ENCODE peak calls at places on chromosomes 7 and 10, in ten cellular contexts. L is thoracic aorta, P is HCT116, W is suprapubic skin, E is body of pancreas, D is stomach, C is ascending aorta, U is heart left ventricle, X is fibroblast of the aortic adventitia, Z is cardiac fibroblast. G is an unnamed sample.
A peak's percentile ranks its signal among the peaks of the same experiment; 100 is the strongest.

GRCh38 chr10:130358981-130359650 is 222.9 kb downstream of the GLRX3 start:
- DNase-seq in L (no peak), P (no peak), W (peak; percentile 64), E (no peak), D (peak; percentile 23), C (no peak), U (no peak), X (no peak), Z (no peak), G (no peak)

GRCh38 chr7:5429253-5429856 is 5.7 kb upstream of the TNRC18 start:
- DNase-seq in L (no peak), P (no peak), W (no peak), E (peak; percentile 71), D (peak; percentile 77), C (no peak), U (peak; percentile 70), X (peak; percentile 37), Z (peak; percentile 63), G (no peak)

GRCh38 chr7:140314571-140315480 is 83.5 kb downstream of the SLC37A3 start:
- DNase-seq in L (no peak), P (no peak), W (no peak), E (no peak), D (no peak), C (no peak), U (no peak), X (no peak), Z (no peak), G (no peak)

GRCh38 chr7:74584160-74584954 is 73.2 kb upstream of the GTF2I start:
- DNase-seq in L (no peak), P (no peak), W (no peak), E (no peak), D (no peak), C (no peak), U (no peak), X (no peak), Z (no peak), G (no peak)

GRCh38 chr10:20004087-20004523 is 187.9 kb downstream of the PLXDC2 start:
- DNase-seq in L (peak; percentile 27), P (no peak), W (no peak), E (peak; percentile 25), D (no peak), C (peak; percentile 28), U (peak; percentile 73), X (peak; percentile 39), Z (peak; percentile 67), G (no peak)

GRCh38 chr7:1101580-1102431 is 13.9 kb downstream of the GPER1 start:
- DNase-seq in L (no peak), P (no peak), W (no peak), E (peak; percentile 43), D (peak; percentile 75), C (no peak), U (no peak), X (peak; percentile 11), Z (no peak), G (no peak)

GRCh38 chr7:157617401-157617800 is 280.6 kb downstream of the DNAJB6 start:
- DNase-seq in L (no peak), P (no peak), W (no peak), E (no peak), D (no peak), C (no peak), U (peak; percentile 48), X (no peak), Z (no peak), G (no peak)

GRCh38 chr10:78605800-78606350 is 462.9 kb upstream of the ZMIZ1 start:
- DNase-seq in L (no peak), P (peak; percentile 24), W (no peak), E (no peak), D (no peak), C (no peak), U (no peak), X (no peak), Z (peak; percentile 51), G (no peak)

GRCh38 chr7:43784030-43785001 is 25.8 kb downstream of the BLVRA start:
- DNase-seq in L (no peak), P (no peak), W (no peak), E (no peak), D (no peak), C (no peak), U (no peak), X (no peak), Z (peak; percentile 11), G (no peak)

GRCh38 chr10:15254808-15255655 is 86.5 kb upstream of the NMT2 start:
- DNase-seq in L (no peak), P (no peak), W (no peak), E (peak; percentile 40), D (peak; percentile 34), C (no peak), U (no peak), X (no peak), Z (no peak), G (no peak)

DNA sequence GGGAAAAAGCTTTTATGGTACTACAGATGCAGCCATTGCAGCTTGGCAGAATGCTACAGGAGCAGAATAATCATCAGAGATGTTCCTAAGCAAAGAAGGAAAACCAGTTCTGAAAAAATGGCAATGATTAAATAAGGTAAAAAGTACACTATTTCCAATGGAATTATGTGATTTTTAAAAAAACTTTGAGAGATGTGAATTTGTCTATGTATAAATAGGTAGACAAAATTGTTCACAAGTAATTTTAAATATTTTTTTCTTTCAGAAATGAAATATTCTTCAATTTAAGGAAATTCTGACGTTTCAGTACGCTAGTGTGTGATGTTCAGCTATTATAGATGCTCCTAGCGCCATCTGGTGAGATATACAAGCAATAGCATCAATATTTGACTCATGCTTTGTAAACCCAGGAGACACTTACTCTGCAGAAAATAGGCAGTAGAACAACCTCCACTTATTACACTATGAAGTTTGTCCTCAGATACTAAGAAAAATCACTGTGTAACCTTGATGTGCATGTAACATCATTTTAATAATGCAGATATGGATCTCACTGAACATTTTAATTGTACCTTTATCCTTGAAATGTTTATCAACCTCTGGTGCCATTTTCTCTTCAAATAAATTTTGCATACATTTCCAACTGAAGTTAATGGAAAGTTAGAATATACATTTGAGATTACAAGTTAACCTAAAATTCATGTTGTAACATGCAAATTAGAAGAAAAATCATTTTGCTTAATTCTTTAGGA is 151.4 kb upstream of the FAM3C start:
- DNase-seq in L (no peak), P (peak; percentile 63), W (no peak), E (no peak), D (no peak), C (no peak), U (no peak), X (peak; percentile 87), Z (peak; percentile 86), G (peak; percentile 43)
- TF ChIP-seq CTCF in L (peak; percentile 71), P (peak; percentile 60), W (peak; percentile 65), E (no peak), D (no peak), C (peak; percentile 75), U (peak; percentile 60), X (peak; percentile 74), Z (peak; percentile 70), G (peak; percentile 69)

GRCh38 chr7:32347244-32347828 is 142.8 kb downstream of the LSM5 start:
- DNase-seq in L (no peak), P (peak; percentile 19), W (no peak), E (no peak), D (no peak), C (no peak), U (no peak), X (peak; percentile 14), Z (peak; percentile 43), G (no peak)
- H3K4me3 ChIP-seq in L (no peak overlapping the region), P (no peak overlapping the region), W (no peak overlapping the region), E (no peak overlapping the region), D (no peak overlapping the region), C (no peak overlapping the region), U (no peak overlapping the region), X (no peak overlapping the region), Z (no peak overlapping the region), G (no peak overlapping the region)

GRCh38 chr7:3399858-3400257 is 98.8 kb downstream of the SDK1 start:
- DNase-seq in L (no peak), P (peak; percentile 49), W (no peak), E (no peak), D (no peak), C (no peak), U (no peak), X (peak; percentile 9), Z (peak; percentile 50), G (no peak)
- TF ChIP-seq CTCF in L (no peak), P (peak; percentile 59), W (no peak), E (no peak), D (no peak), C (no peak), U (no peak), X (peak; percentile 29), Z (peak; percentile 39), G (no peak)

DNA sequence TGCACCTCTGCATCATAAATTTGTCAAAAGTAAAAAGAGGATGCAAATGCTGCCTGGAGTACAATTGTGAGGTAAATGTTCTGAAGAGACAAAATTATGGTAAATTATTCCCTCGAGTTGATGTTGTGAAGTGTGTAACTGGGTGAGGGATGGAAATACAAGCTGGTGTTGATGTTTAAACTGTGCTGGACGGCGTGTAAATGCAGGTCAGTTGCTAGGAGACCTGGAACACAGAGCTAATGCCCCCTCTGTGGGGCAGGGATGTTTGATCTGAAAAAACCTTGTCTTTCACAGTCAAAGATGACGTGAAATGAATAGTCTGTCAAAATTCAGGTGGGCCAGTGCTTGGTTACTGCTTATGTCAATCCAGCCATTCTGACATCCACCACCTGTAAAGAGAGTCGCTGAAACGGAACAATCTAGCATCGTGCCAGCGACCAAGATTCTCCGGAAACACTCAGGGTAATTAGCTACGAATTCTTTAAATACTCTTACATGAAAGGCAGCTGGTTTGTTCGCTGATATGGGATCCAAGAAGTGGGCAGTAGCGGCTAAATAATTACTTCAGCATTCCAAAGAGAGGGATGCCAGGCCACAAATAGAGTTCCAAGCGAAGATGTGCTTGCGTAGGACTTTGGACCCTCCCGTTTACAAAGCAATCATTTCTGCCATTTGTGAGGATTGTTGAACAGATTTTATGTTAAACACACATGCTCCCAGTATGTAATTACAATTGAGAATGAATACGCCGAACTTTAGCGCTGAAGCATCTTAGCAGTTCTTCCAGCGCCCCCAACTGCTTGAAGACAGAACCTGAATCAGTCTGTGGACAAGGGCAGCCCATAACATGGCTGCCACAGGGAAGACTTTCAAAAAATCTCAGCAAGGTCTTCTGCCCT is 7.4 kb upstream of the ASB4 start:
- DNase-seq in L (no peak), P (no peak), W (no peak), E (peak; percentile 44), D (no peak), C (no peak), U (no peak), X (peak; percentile 50), Z (peak; percentile 72), G (no peak)
- H3K4me3 ChIP-seq in L (no peak overlapping the region), P (no peak overlapping the region), W (no peak overlapping the region), E (no peak overlapping the region), D (no peak overlapping the region), C (no peak overlapping the region), U (no peak overlapping the region), X (peak overlapping the region; percentile 7), Z (no peak overlapping the region), G (no peak overlapping the region)

GRCh38 chr7:102198557-102198956 is 88.1 kb upstream of the SH2B2 start:
- DNase-seq in L (no peak), P (no peak), W (no peak), E (no peak), D (no peak), C (no peak), U (no peak), X (no peak), Z (no peak), G (no peak)
- TF ChIP-seq CTCF in L (no peak), P (no peak), W (no peak), E (no peak), D (no peak), C (no peak), U (no peak), X (no peak), Z (no peak), G (no peak)

G was measured in AG09309.